ENCODE peak calls at places on chromosomes 1 and 21, in five cellular contexts. R is glutamatergic neuron, J is HCT116, A is B cell, U is K562. I is an unnamed sample.

GRCh38 chr1:44031900-44032817 is 897 bp upstream of the SLC6A9 start:
- DNase-seq in R (no peak), J (no peak), A (no peak), U (no peak), I (no peak)

GRCh38 chr1:93080424-93080823 is 1.3 kb downstream of the MTF2 start:
- DNase-seq in R (no peak), J (peak; percentile 60), A (no peak), U (peak; percentile 42), I (no peak)

GRCh38 chr1:220368352-220369265 is 96.4 kb upstream of the RAB3GAP2 start:
- DNase-seq in R (no peak), J (no peak), A (no peak), U (no peak), I (no peak)

GRCh38 chr1:151680812-151681211 is 35.8 kb downstream of the CELF3 start:
- DNase-seq in R (no peak), J (peak; percentile 75), A (no peak), U (no peak), I (no peak)

GRCh38 chr21:42174173-42174572 is 44.8 kb upstream of the ABCG1 start:
- DNase-seq in R (peak; percentile 52), J (no peak), A (no peak), U (peak; percentile 85), I (no peak)

GRCh38 chr1:234331511-234331910 is 41.7 kb upstream of the COA6 start:
- DNase-seq in R (no peak), J (no peak), A (no peak), U (no peak), I (no peak)

GRCh38 chr1:2602866-2603520 is 16.4 kb downstream of the PRXL2B start:
- DNase-seq in R (no peak), J (no peak), A (no peak), U (no peak), I (no peak)

GRCh38 chr1:231463541-231463940 is 41.5 kb upstream of the EGLN1 start:
- DNase-seq in R (no peak), J (no peak), A (no peak), U (no peak), I (no peak)

GRCh38 chr1:116168277-116169032 is 57.3 kb downstream of the MAB21L3 start:
- DNase-seq in R (peak; percentile 93), J (no peak), A (peak; percentile 72), U (peak; percentile 97), I (peak; percentile 83)

GRCh38 chr1:177799746-177800145 is 170.1 kb downstream of the SEC16B start:
- DNase-seq in R (no peak), J (no peak), A (no peak), U (no peak), I (no peak)

GRCh38 chr1:175731581-175731980 is 11.8 kb downstream of the TNR start:
- DNase-seq in R (no peak), J (no peak), A (no peak), U (no peak), I (no peak)

GRCh38 chr1:39500862-39501389 is 9.5 kb downstream of the BMP8A start:
- DNase-seq in R (no peak), J (no peak), A (no peak), U (no peak), I (no peak)

GRCh38 chr1:68495968-68496679 is 758 bp downstream of the DEPDC1 start:
- DNase-seq in R (peak; percentile 49), J (peak; percentile 22), A (no peak), U (no peak), I (no peak)

GRCh38 chr1:59814901-59815825 is at the start of gene HOOK1:
- DNase-seq in R (no peak), J (no peak), A (no peak), U (no peak), I (peak; percentile 34)

DNA sequence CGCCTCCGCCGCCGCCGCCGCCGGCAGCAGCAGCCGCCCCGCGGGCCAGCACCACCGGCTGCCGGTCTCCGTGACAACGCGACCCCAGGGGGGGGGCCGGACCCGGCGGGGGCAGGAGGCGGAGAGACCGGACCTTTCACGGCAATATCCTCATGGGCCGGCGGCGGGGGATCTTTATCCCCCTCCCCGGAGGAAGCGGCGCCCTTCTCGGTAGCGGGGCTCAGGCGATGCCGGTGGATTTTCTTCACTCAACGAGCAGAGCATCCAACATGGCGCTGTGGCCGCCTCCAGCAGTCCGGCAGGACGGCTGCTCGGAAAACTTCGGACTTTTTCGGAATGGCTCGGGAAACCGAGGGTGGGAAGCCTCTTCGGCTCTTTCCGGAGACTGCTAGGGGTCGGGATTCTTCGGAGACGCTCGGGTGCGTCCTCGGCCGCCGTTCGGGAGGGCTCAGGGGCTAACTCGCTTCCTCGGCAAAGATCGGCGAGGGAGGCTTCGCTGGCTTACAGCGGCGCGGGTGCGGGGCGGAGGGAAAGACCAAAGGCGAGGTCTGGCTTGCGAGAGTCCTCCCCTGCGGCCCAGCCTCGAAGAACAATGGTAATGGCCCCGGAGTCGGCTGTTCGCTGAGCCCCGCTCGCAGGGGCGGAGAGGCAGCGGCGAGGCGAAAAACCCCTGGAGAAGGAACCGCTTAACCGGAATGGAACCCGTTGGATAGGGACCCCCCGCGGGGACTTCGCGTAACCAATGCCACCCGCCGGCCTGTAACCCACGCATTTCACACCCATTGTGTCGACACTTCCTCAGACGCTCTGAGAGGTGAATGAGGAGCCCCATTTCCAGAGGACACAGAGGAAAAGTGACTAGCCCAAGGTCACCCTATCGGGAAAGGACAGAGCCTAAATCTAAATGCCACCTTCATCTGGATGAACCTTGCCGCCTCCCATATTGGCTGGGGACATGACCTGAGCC is at the start of gene EIF4G3:
- DNase-seq in R (peak; percentile 100), J (peak; percentile 93), A (peak; percentile 99), U (peak; percentile 96), I (peak; percentile 100)
- TF ChIP-seq CTCF in R (no peak), J (no peak), A (no peak), U (no peak), I (no peak)

DNA sequence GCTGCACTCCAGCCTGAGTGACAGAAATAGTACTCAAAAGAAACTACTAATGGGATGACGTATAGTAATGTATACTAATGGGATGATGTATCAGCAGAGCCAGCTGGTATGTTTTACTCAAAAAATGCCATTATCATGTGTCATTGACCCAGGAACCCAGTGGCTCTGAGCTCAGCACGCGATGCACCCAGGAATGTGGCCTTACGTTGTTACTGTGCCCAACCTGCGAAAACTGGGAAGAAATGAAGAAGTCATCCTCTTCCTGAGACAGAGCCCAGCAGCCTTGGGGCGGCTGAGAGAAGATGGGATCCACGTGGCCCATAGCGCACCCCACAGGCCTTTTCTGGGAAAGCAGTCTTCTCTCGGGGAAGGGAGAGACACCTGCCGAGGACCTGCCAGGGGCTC is 8.8 kb downstream of the UBE2J2 start:
- DNase-seq in R (peak; percentile 53), J (no peak), A (no peak), U (peak; percentile 64), I (no peak)
- TF ChIP-seq CTCF in R (peak; percentile 10), J (peak; percentile 38), A (peak; percentile 18), U (peak; percentile 40), I (no peak)

DNA sequence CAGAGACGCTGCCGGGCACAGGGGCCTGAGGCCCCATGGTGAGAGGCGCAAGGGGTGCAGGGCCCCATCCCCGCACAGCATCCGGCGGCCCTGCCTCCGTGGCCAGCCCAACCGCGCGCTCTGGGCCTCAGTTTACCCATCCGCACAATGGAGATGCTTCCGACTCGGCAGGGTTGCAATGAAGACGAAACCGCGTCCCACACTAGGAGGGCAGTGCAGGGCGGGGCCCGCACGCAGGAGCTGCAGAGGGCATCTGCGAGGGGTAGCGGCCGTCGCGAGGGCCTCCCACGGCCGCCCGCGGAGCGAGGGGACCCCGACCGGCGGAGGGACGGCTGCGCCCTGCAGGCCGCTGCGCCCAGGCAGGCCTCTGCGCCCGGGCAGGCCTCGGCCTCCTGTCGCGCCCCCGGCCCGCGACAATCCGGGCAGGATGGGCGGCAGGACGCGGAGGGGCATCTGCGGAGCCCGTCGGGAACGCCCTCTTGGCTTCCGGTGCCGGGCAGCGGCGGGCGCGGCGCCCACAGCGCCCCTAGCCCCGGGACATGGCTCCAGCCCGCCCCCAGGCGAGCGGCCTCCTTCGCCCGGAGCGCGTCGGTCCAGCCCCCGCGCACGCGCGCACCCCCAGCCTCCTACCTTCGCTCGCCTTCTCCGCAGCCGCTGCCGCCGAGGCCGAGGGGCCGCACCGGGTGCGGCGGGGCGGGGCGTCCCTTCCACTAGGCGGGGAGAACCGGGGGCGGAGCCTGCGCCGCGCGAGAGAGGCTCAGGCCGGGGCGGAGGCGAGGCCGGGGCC is 15.3 kb downstream of the RNU1-1 start:
- DNase-seq in R (peak; percentile 97), J (peak; percentile 57), A (peak; percentile 91), U (peak; percentile 100), I (peak; percentile 91)
- TF ChIP-seq CTCF in R (no peak), J (no peak), A (no peak), U (peak; percentile 49), I (no peak)

GRCh38 chr21:39204134-39204533 is 20.9 kb upstream of the PSMG1 start:
- DNase-seq in R (no peak), J (no peak), A (no peak), U (no peak), I (no peak)
- TF ChIP-seq CTCF in R (peak; percentile 65), J (no peak), A (peak; percentile 29), U (no peak), I (peak; percentile 53)